ENCODE peak calls at places on chromosomes 3 and 15, in five cellular contexts. One of them, this sample, is unnamed.

GRCh38 chr3:81580399-81580798 is 181.0 kb downstream of the GBE1 start:
- DNase-seq in dorsolateral prefrontal cortex: no peak
- DNase-seq in A549: no peak
- DNase-seq in cardiac fibroblast: no peak
- DNase-seq in lower lobe of right lung: no peak
- DNase-seq in this sample: no peak

GRCh38 chr3:31277582-31277981 is 255.1 kb upstream of the STT3B start:
- DNase-seq in lower lobe of right lung: no peak
- DNase-seq in dorsolateral prefrontal cortex: no peak
- DNase-seq in A549: no peak
- DNase-seq in cardiac fibroblast: peak
- DNase-seq in this sample: peak

GRCh38 chr3:21801631-21802030 is 50.6 kb upstream of the ZNF385D start:
- DNase-seq in A549: no peak
- DNase-seq in lower lobe of right lung: no peak
- DNase-seq in dorsolateral prefrontal cortex: no peak
- DNase-seq in cardiac fibroblast: no peak
- DNase-seq in this sample: no peak

GRCh38 chr3:114418724-114419543 is 125.1 kb downstream of the TIGIT start:
- DNase-seq in dorsolateral prefrontal cortex: no peak
- DNase-seq in A549: peak
- DNase-seq in lower lobe of right lung: no peak
- DNase-seq in cardiac fibroblast: peak
- DNase-seq in this sample: peak

GRCh38 chr3:71305246-71306206 is 278.0 kb downstream of the FOXP1 start:
- DNase-seq in lower lobe of right lung: no peak
- DNase-seq in A549: no peak
- DNase-seq in dorsolateral prefrontal cortex: no peak
- DNase-seq in cardiac fibroblast: peak
- DNase-seq in this sample: no peak

GRCh38 chr3:124281453-124282316 is 289.8 kb upstream of the ROPN1 start:
- DNase-seq in cardiac fibroblast: peak
- DNase-seq in A549: peak
- DNase-seq in lower lobe of right lung: no peak
- DNase-seq in dorsolateral prefrontal cortex: no peak
- DNase-seq in this sample: peak

GRCh38 chr3:69239063-69239462 is 116.7 kb upstream of the LMOD3 start:
- DNase-seq in cardiac fibroblast: no peak
- DNase-seq in A549: no peak
- DNase-seq in dorsolateral prefrontal cortex: no peak
- DNase-seq in lower lobe of right lung: no peak
- DNase-seq in this sample: no peak

GRCh38 chr3:193832833-193833413 is 239.9 kb downstream of the OPA1 start:
- DNase-seq in A549: no peak
- DNase-seq in dorsolateral prefrontal cortex: no peak
- DNase-seq in cardiac fibroblast: no peak
- DNase-seq in lower lobe of right lung: no peak
- DNase-seq in this sample: no peak

GRCh38 chr3:157160652-157161480 is 919 bp upstream of the CCNL1 start:
- DNase-seq in dorsolateral prefrontal cortex: no peak
- DNase-seq in lower lobe of right lung: peak
- DNase-seq in cardiac fibroblast: peak
- DNase-seq in A549: peak
- DNase-seq in this sample: peak

GRCh38 chr3:150890320-150890719 is 14.9 kb downstream of the MINDY4B start:
- DNase-seq in A549: no peak
- DNase-seq in cardiac fibroblast: peak
- DNase-seq in dorsolateral prefrontal cortex: no peak
- DNase-seq in lower lobe of right lung: no peak
- DNase-seq in this sample: peak

GRCh38 chr3:14879161-14879888 is 60.6 kb downstream of the FGD5 start:
- DNase-seq in A549: no peak
- DNase-seq in cardiac fibroblast: peak
- DNase-seq in dorsolateral prefrontal cortex: no peak
- DNase-seq in lower lobe of right lung: no peak
- DNase-seq in this sample: no peak

GRCh38 chr3:104411760-104412159 is 954.9 kb upstream of the ALCAM start:
- DNase-seq in A549: no peak
- DNase-seq in dorsolateral prefrontal cortex: no peak
- DNase-seq in lower lobe of right lung: no peak
- DNase-seq in cardiac fibroblast: no peak
- DNase-seq in this sample: peak

GRCh38 chr3:63349583-63350177 is 71.6 kb downstream of the SYNPR start:
- DNase-seq in dorsolateral prefrontal cortex: peak
- DNase-seq in lower lobe of right lung: peak
- DNase-seq in cardiac fibroblast: peak
- DNase-seq in A549: peak
- DNase-seq in this sample: peak

GRCh38 chr3:138371070-138371950 is 22.9 kb downstream of the MRAS start:
- DNase-seq in lower lobe of right lung: no peak
- DNase-seq in cardiac fibroblast: no peak
- DNase-seq in dorsolateral prefrontal cortex: no peak
- DNase-seq in A549: no peak
- DNase-seq in this sample: no peak

GRCh38 chr3:116051586-116051985 is 393.7 kb downstream of the LSAMP start:
- DNase-seq in A549: no peak
- DNase-seq in dorsolateral prefrontal cortex: no peak
- DNase-seq in lower lobe of right lung: no peak
- DNase-seq in cardiac fibroblast: no peak
- DNase-seq in this sample: no peak

GRCh38 chr3:134879991-134880390 is 84.9 kb downstream of the EPHB1 start:
- DNase-seq in A549: no peak
- DNase-seq in cardiac fibroblast: no peak
- DNase-seq in dorsolateral prefrontal cortex: no peak
- DNase-seq in lower lobe of right lung: no peak
- DNase-seq in this sample: no peak

GRCh38 chr15:70579766-70580165 is 183.6 kb downstream of the UACA start:
- DNase-seq in dorsolateral prefrontal cortex: no peak
- DNase-seq in lower lobe of right lung: no peak
- DNase-seq in cardiac fibroblast: no peak
- DNase-seq in A549: no peak
- DNase-seq in this sample: no peak

GRCh38 chr3:61771976-61772375 is 210.6 kb downstream of the PTPRG start:
- DNase-seq in lower lobe of right lung: no peak
- DNase-seq in A549: no peak
- DNase-seq in cardiac fibroblast: no peak
- DNase-seq in dorsolateral prefrontal cortex: no peak
- DNase-seq in this sample: no peak

GRCh38 chr15:48479751-48480150 is 148.5 kb downstream of the DUT start:
- DNase-seq in lower lobe of right lung: no peak
- DNase-seq in cardiac fibroblast: no peak
- DNase-seq in dorsolateral prefrontal cortex: no peak
- DNase-seq in A549: no peak
- DNase-seq in this sample: no peak

GRCh38 chr3:190424478-190425439 is 24.9 kb downstream of the TMEM207 start:
- DNase-seq in cardiac fibroblast: peak
- DNase-seq in dorsolateral prefrontal cortex: no peak
- DNase-seq in lower lobe of right lung: peak
- DNase-seq in A549: peak
- DNase-seq in this sample: peak

GRCh38 chr3:42043116-42043796 is 47.9 kb upstream of the TRAK1 start:
- DNase-seq in cardiac fibroblast: peak
- DNase-seq in A549: no peak
- DNase-seq in lower lobe of right lung: no peak
- DNase-seq in dorsolateral prefrontal cortex: no peak
- DNase-seq in this sample: peak

GRCh38 chr3:148794357-148794756 is 33.3 kb upstream of the CPB1 start:
- DNase-seq in lower lobe of right lung: no peak
- DNase-seq in cardiac fibroblast: no peak
- DNase-seq in A549: no peak
- DNase-seq in dorsolateral prefrontal cortex: no peak
- DNase-seq in this sample: no peak

GRCh38 chr15:79244876-79245275 is 37.6 kb upstream of the ANKRD34C start:
- DNase-seq in lower lobe of right lung: no peak
- DNase-seq in cardiac fibroblast: no peak
- DNase-seq in A549: no peak
- DNase-seq in dorsolateral prefrontal cortex: no peak
- DNase-seq in this sample: no peak

GRCh38 chr3:169133178-169134161 is 530.0 kb downstream of the MECOM start:
- DNase-seq in A549: no peak
- DNase-seq in lower lobe of right lung: no peak
- DNase-seq in cardiac fibroblast: peak
- DNase-seq in dorsolateral prefrontal cortex: no peak
- DNase-seq in this sample: peak

GRCh38 chr3:14537590-14538450 is 2.3 kb downstream of the GRIP2 start:
- DNase-seq in cardiac fibroblast: no peak
- DNase-seq in lower lobe of right lung: peak
- DNase-seq in dorsolateral prefrontal cortex: no peak
- DNase-seq in A549: peak
- DNase-seq in this sample: no peak

GRCh38 chr15:42145546-42146455 is 10.6 kb downstream of the PLA2G4F start:
- DNase-seq in dorsolateral prefrontal cortex: peak
- DNase-seq in A549: no peak
- DNase-seq in cardiac fibroblast: no peak
- DNase-seq in lower lobe of right lung: no peak
- DNase-seq in this sample: no peak

GRCh38 chr3:184563569-184563925 is 2.0 kb downstream of the EPHB3 start:
- DNase-seq in cardiac fibroblast: no peak
- DNase-seq in A549: no peak
- DNase-seq in lower lobe of right lung: no peak
- DNase-seq in dorsolateral prefrontal cortex: no peak
- DNase-seq in this sample: no peak

GRCh38 chr3:69906351-69906966 is 93.1 kb upstream of the SAMMSON start:
- DNase-seq in cardiac fibroblast: no peak
- DNase-seq in A549: no peak
- DNase-seq in dorsolateral prefrontal cortex: no peak
- DNase-seq in lower lobe of right lung: no peak
- DNase-seq in this sample: no peak

GRCh38 chr3:86990171-86990733 is 697 bp downstream of the VGLL3 start:
- DNase-seq in cardiac fibroblast: no peak
- DNase-seq in dorsolateral prefrontal cortex: no peak
- DNase-seq in A549: no peak
- DNase-seq in lower lobe of right lung: peak
- DNase-seq in this sample: no peak

DNA sequence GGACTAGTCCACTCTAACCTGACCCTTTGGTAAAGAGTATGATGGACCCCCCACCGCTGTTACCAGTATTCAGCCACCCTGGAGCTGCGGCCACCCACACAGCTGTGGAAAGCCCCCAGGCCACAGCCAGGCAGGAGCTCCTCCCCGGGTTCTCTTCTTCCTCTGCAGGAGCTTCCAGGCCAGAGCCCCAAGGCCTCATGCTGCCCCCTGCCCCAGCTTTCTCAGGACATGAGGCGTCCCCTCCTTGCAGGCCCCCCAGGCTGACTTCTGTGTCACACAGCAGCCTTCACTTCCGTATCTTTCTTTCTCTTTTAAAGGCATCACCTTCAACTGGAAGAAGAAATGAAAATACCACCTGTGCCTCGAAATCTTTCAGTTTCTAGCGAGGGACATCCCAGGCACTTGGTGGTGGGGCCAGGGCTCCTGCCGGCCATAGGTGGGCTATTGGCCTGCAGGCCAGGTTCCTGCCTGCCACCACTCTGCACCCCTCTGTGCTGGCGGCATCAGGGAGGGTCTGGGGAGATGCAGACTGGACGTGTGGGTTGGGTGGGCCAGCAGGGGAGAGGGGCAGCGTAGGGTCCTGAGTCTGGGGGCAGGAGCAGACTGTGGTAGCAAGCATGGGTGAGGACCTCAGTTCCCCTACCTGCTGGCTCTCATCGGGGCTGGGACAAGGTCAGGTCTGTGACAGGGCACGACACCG is 19.9 kb downstream of the KLF13 start:
- DNase-seq in cardiac fibroblast: no peak
- DNase-seq in lower lobe of right lung: peak
- DNase-seq in A549: no peak
- DNase-seq in dorsolateral prefrontal cortex: no peak
- DNase-seq in this sample: no peak
- H3K4me3 ChIP-seq in cardiac fibroblast: no peak
- H3K4me3 ChIP-seq in lower lobe of right lung: peak
- H3K4me3 ChIP-seq in A549: no peak
- H3K4me3 ChIP-seq in dorsolateral prefrontal cortex: no peak
- H3K4me3 ChIP-seq in this sample: no peak

DNA sequence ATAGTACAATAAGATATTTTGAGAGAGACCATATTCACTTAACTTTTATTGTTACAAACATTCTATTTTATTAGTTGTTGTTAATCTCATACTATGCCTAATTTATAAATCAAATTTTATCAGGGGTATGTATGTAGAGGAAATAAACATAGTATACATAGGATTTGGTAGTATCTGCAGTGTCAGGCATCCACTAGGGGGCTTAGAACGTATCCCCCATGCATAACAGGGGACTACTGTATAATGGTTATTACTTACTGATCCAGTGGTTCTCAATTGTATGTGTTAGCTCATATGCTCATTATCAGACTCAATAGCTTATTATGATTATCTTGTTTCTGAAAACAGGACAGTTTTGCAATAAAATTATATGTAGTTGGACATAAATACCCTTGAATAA is 27.6 kb downstream of the CMC1 start:
- DNase-seq in A549: no peak
- DNase-seq in dorsolateral prefrontal cortex: no peak
- DNase-seq in cardiac fibroblast: no peak
- DNase-seq in lower lobe of right lung: no peak
- DNase-seq in this sample: no peak
- TF ChIP-seq CTCF in A549: no peak
- TF ChIP-seq CTCF in dorsolateral prefrontal cortex: no peak
- TF ChIP-seq CTCF in cardiac fibroblast: peak
- TF ChIP-seq CTCF in lower lobe of right lung: no peak
- TF ChIP-seq CTCF in this sample: no peak

GRCh38 chr15:57705746-57706404 is 639 bp upstream of the POLR2M start:
- DNase-seq in cardiac fibroblast: no peak
- DNase-seq in lower lobe of right lung: no peak
- DNase-seq in dorsolateral prefrontal cortex: no peak
- DNase-seq in A549: no peak
- DNase-seq in this sample: no peak
- H3K4me3 ChIP-seq in cardiac fibroblast: peak
- H3K4me3 ChIP-seq in lower lobe of right lung: peak
- H3K4me3 ChIP-seq in dorsolateral prefrontal cortex: peak
- H3K4me3 ChIP-seq in A549: peak
- H3K4me3 ChIP-seq in this sample: peak

DNA sequence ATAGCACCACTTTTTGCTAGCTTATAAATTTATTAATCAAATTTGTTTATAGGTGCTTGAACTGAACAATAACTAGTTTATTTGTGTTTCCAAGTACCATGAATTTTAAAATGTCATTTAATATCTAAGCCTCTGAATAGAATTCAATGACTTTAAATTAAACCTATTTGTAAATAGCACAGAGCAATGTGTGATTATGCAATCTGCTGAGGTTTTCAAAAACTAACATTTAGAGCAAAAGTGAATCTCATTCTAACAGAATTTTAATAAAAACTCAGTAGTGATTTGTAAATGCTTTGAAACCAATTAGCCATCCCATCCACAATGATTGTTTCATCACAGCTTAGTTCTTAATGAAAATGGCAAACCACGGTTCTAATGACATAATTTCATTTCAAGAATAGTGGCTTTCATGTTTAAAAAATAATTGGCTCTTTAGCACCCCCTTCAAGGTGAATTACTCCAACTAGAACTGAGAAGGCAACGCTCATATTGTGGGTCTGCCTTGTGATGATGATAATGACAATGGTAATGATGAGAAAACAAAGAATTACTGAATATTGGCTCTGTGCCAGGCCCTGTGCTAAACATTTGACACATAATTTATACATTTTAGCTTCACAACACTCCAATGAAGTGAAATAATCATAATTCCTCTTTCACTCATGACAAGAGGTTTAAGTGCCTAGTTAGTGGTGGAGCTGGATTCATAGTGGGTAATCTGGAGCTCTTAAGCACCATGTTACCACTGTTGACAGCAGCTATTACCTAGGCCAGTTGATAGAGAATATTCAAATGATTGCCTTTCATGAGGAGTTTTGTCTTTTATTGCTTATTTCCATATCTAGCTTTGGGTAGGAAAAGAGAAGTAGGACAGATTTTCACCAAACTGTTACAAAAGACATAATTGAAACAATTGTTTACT is 145.7 kb downstream of the RBMS3 start:
- DNase-seq in A549: no peak
- DNase-seq in cardiac fibroblast: no peak
- DNase-seq in dorsolateral prefrontal cortex: no peak
- DNase-seq in lower lobe of right lung: no peak
- DNase-seq in this sample: no peak
- TF ChIP-seq CTCF in A549: no peak
- TF ChIP-seq CTCF in cardiac fibroblast: no peak
- TF ChIP-seq CTCF in dorsolateral prefrontal cortex: no peak
- TF ChIP-seq CTCF in lower lobe of right lung: no peak
- TF ChIP-seq CTCF in this sample: no peak